ENCODE peak calls at places on chromosomes 7 and 10, in nine cellular contexts. K is activated T-cell treated with anti-CD3 and anti-CD28 coated beads for 1 hour; Y is BE2C; R is nephron progenitor cell; A is activated CD4-positive, alpha-beta memory T cell treated with anti-CD3 and anti-CD28 coated beads for 36 hours; P is tibial artery; X is Daoy; Q is D341Med; M is G401. Z is an unnamed sample.

GRCh38 chr7:133300811-133301210 is 47.9 kb downstream of the EXOC4 start:
- DNase-seq in K (no peak), Y (no peak), R (no peak), A (no peak), P (no peak), X (no peak), Q (no peak), M (no peak), Z (no peak)

GRCh38 chr7:29102554-29103151 is 43.7 kb downstream of the CPVL start:
- DNase-seq in K (no peak), Y (peak), R (peak), A (peak), P (peak), X (peak), Q (peak), M (no peak), Z (peak)

GRCh38 chr7:64685741-64686140 is 19.8 kb downstream of the ZNF107 start:
- DNase-seq in K (no peak), Y (no peak), R (no peak), A (no peak), P (no peak), X (no peak), Q (no peak), M (no peak), Z (no peak)

GRCh38 chr10:29255117-29255516 is 33.8 kb upstream of the LYZL1 start:
- DNase-seq in K (no peak), Y (no peak), R (no peak), A (no peak), P (no peak), X (no peak), Q (no peak), M (no peak), Z (no peak)

GRCh38 chr7:15685358-15686181 is 913 bp downstream of the MEOX2 start:
- DNase-seq in K (no peak), Y (no peak), R (peak), A (no peak), P (peak), X (peak), Q (peak), M (no peak), Z (no peak)

GRCh38 chr10:116418394-116418793 is 9.3 kb upstream of the PNLIPRP3 start:
- DNase-seq in K (no peak), Y (no peak), R (no peak), A (no peak), P (no peak), X (peak), Q (no peak), M (no peak), Z (no peak)

GRCh38 chr10:44965651-44966097 is 6.1 kb downstream of the RASSF4 start:
- DNase-seq in K (no peak), Y (no peak), R (no peak), A (no peak), P (peak), X (no peak), Q (no peak), M (peak), Z (peak)

GRCh38 chr10:87861566-87861952 is 1.8 kb downstream of the KLLN start:
- DNase-seq in K (no peak), Y (no peak), R (peak), A (no peak), P (peak), X (no peak), Q (no peak), M (peak), Z (peak)

GRCh38 chr10:25675615-25676014 is 258.4 kb upstream of the MYO3A start:
- DNase-seq in K (no peak), Y (no peak), R (no peak), A (no peak), P (no peak), X (no peak), Q (no peak), M (no peak), Z (no peak)

GRCh38 chr7:22442187-22442886 is 57.7 kb downstream of the STEAP1B start:
- DNase-seq in K (no peak), Y (no peak), R (no peak), A (no peak), P (no peak), X (no peak), Q (no peak), M (no peak), Z (no peak)

GRCh38 chr10:126957111-126957510 is 51.9 kb downstream of the DOCK1 start:
- DNase-seq in K (no peak), Y (no peak), R (no peak), A (no peak), P (no peak), X (no peak), Q (no peak), M (no peak), Z (no peak)

GRCh38 chr10:32163774-32164148 is 107.5 kb upstream of the KIF5B start:
- DNase-seq in K (no peak), Y (no peak), R (no peak), A (no peak), P (no peak), X (no peak), Q (no peak), M (no peak), Z (no peak)

GRCh38 chr10:127600479-127600878 is 51.4 kb downstream of the NPS start:
- DNase-seq in K (no peak), Y (no peak), R (peak), A (no peak), P (no peak), X (peak), Q (no peak), M (no peak), Z (no peak)

GRCh38 chr10:72334196-72334831 is 20.4 kb downstream of the DNAJB12 start:
- DNase-seq in K (no peak), Y (peak), R (peak), A (peak), P (no peak), X (no peak), Q (no peak), M (peak), Z (peak)

GRCh38 chr7:77415822-77416620 is at the start of gene GSAP:
- DNase-seq in K (peak), Y (peak), R (peak), A (peak), P (peak), X (peak), Q (peak), M (no peak), Z (peak)

GRCh38 chr7:63047546-63047945 is 951.1 kb upstream of the ZNF722 start:
- DNase-seq in K (no peak), Y (no peak), R (no peak), A (no peak), P (no peak), X (no peak), Q (no peak), M (no peak), Z (no peak)

GRCh38 chr10:127498081-127498480 is 51.0 kb upstream of the NPS start:
- DNase-seq in K (no peak), Y (peak), R (no peak), A (no peak), P (no peak), X (no peak), Q (no peak), M (no peak), Z (no peak)

GRCh38 chr7:22109761-22110160 is 164.1 kb upstream of the CDCA7L start:
- DNase-seq in K (no peak), Y (peak), R (peak), A (peak), P (no peak), X (peak), Q (peak), M (peak), Z (no peak)

GRCh38 chr10:77493851-77494788 is 143.5 kb downstream of the KCNMA1 start:
- DNase-seq in K (no peak), Y (peak), R (no peak), A (no peak), P (no peak), X (peak), Q (peak), M (no peak), Z (no peak)

Z was measured in mesothelial cell of epicardium.